ENCODE peak calls at places on chromosomes 1 and 21, in six cellular contexts. One of them, this sample, is unnamed.
A peak's percentile ranks its signal among the peaks of the same experiment; 100 is the strongest.

GRCh38 chr1:221335161-221336101 is 406.5 kb downstream of the DUSP10 start:
- DNase-seq in stimulated activated CD8-positive, alpha-beta memory T cell treated with anti-CD3 and anti-CD28 coated beads, Interleukin-4, amount 100 ng/mL, for 1 hour: no peak
- DNase-seq in fibroblast of the aortic adventitia: peak; percentile 92
- DNase-seq in activated naive CD4-positive, alpha-beta T cell treated with anti-CD3 and anti-CD28 coated beads, Interleukin-2, amount 10 ng/mL, durations not matched to agents 7 days and 5 days: no peak
- DNase-seq in activated CD8-positive, alpha-beta memory T cell treated with anti-CD3 and anti-CD28 coated beads for 1 hour: no peak
- DNase-seq in stimulated activated CD4-positive, alpha-beta T cell treated with anti-CD3 and anti-CD28 coated beads, Interleukin-4, amount 100 ng/mL, for 4 hours: no peak
- DNase-seq in this sample: no peak

GRCh38 chr1:81702079-81702715 is 98.5 kb upstream of the ADGRL2 start:
- DNase-seq in stimulated activated CD8-positive, alpha-beta memory T cell treated with anti-CD3 and anti-CD28 coated beads, Interleukin-4, amount 100 ng/mL, for 1 hour: no peak
- DNase-seq in fibroblast of the aortic adventitia: no peak
- DNase-seq in activated naive CD4-positive, alpha-beta T cell treated with anti-CD3 and anti-CD28 coated beads, Interleukin-2, amount 10 ng/mL, durations not matched to agents 7 days and 5 days: no peak
- DNase-seq in activated CD8-positive, alpha-beta memory T cell treated with anti-CD3 and anti-CD28 coated beads for 1 hour: no peak
- DNase-seq in stimulated activated CD4-positive, alpha-beta T cell treated with anti-CD3 and anti-CD28 coated beads, Interleukin-4, amount 100 ng/mL, for 4 hours: no peak
- DNase-seq in this sample: no peak

GRCh38 chr1:1291023-1291528 is 10.8 kb downstream of the SCNN1D start:
- DNase-seq in stimulated activated CD8-positive, alpha-beta memory T cell treated with anti-CD3 and anti-CD28 coated beads, Interleukin-4, amount 100 ng/mL, for 1 hour: no peak
- DNase-seq in fibroblast of the aortic adventitia: peak; percentile 41
- DNase-seq in activated naive CD4-positive, alpha-beta T cell treated with anti-CD3 and anti-CD28 coated beads, Interleukin-2, amount 10 ng/mL, durations not matched to agents 7 days and 5 days: no peak
- DNase-seq in activated CD8-positive, alpha-beta memory T cell treated with anti-CD3 and anti-CD28 coated beads for 1 hour: no peak
- DNase-seq in stimulated activated CD4-positive, alpha-beta T cell treated with anti-CD3 and anti-CD28 coated beads, Interleukin-4, amount 100 ng/mL, for 4 hours: no peak
- DNase-seq in this sample: no peak

GRCh38 chr1:183633676-183634343 is 1.8 kb downstream of the ARPC5 start:
- DNase-seq in stimulated activated CD8-positive, alpha-beta memory T cell treated with anti-CD3 and anti-CD28 coated beads, Interleukin-4, amount 100 ng/mL, for 1 hour: no peak
- DNase-seq in fibroblast of the aortic adventitia: peak; percentile 85
- DNase-seq in activated naive CD4-positive, alpha-beta T cell treated with anti-CD3 and anti-CD28 coated beads, Interleukin-2, amount 10 ng/mL, durations not matched to agents 7 days and 5 days: peak; percentile 27
- DNase-seq in activated CD8-positive, alpha-beta memory T cell treated with anti-CD3 and anti-CD28 coated beads for 1 hour: no peak
- DNase-seq in stimulated activated CD4-positive, alpha-beta T cell treated with anti-CD3 and anti-CD28 coated beads, Interleukin-4, amount 100 ng/mL, for 4 hours: no peak
- DNase-seq in this sample: no peak

GRCh38 chr1:14128096-14128495 is 428.1 kb downstream of the PRDM2 start:
- DNase-seq in stimulated activated CD8-positive, alpha-beta memory T cell treated with anti-CD3 and anti-CD28 coated beads, Interleukin-4, amount 100 ng/mL, for 1 hour: no peak
- DNase-seq in fibroblast of the aortic adventitia: no peak
- DNase-seq in activated naive CD4-positive, alpha-beta T cell treated with anti-CD3 and anti-CD28 coated beads, Interleukin-2, amount 10 ng/mL, durations not matched to agents 7 days and 5 days: no peak
- DNase-seq in activated CD8-positive, alpha-beta memory T cell treated with anti-CD3 and anti-CD28 coated beads for 1 hour: no peak
- DNase-seq in stimulated activated CD4-positive, alpha-beta T cell treated with anti-CD3 and anti-CD28 coated beads, Interleukin-4, amount 100 ng/mL, for 4 hours: no peak
- DNase-seq in this sample: no peak

GRCh38 chr1:52602328-52603300 is at the start of gene GPX7:
- DNase-seq in stimulated activated CD8-positive, alpha-beta memory T cell treated with anti-CD3 and anti-CD28 coated beads, Interleukin-4, amount 100 ng/mL, for 1 hour: peak; percentile 19
- DNase-seq in fibroblast of the aortic adventitia: peak; percentile 55
- DNase-seq in activated naive CD4-positive, alpha-beta T cell treated with anti-CD3 and anti-CD28 coated beads, Interleukin-2, amount 10 ng/mL, durations not matched to agents 7 days and 5 days: peak; percentile 78
- DNase-seq in activated CD8-positive, alpha-beta memory T cell treated with anti-CD3 and anti-CD28 coated beads for 1 hour: peak; percentile 37
- DNase-seq in stimulated activated CD4-positive, alpha-beta T cell treated with anti-CD3 and anti-CD28 coated beads, Interleukin-4, amount 100 ng/mL, for 4 hours: peak; percentile 54
- DNase-seq in this sample: no peak

GRCh38 chr21:45541221-45542039 is 810 bp downstream of the SLC19A1 start:
- DNase-seq in stimulated activated CD8-positive, alpha-beta memory T cell treated with anti-CD3 and anti-CD28 coated beads, Interleukin-4, amount 100 ng/mL, for 1 hour: no peak
- DNase-seq in fibroblast of the aortic adventitia: peak; percentile 70
- DNase-seq in activated naive CD4-positive, alpha-beta T cell treated with anti-CD3 and anti-CD28 coated beads, Interleukin-2, amount 10 ng/mL, durations not matched to agents 7 days and 5 days: peak; percentile 88
- DNase-seq in activated CD8-positive, alpha-beta memory T cell treated with anti-CD3 and anti-CD28 coated beads for 1 hour: peak; percentile 51
- DNase-seq in stimulated activated CD4-positive, alpha-beta T cell treated with anti-CD3 and anti-CD28 coated beads, Interleukin-4, amount 100 ng/mL, for 4 hours: peak; percentile 81
- DNase-seq in this sample: peak; percentile 85

GRCh38 chr1:231045318-231045717 is 5.3 kb upstream of the FAM89A start:
- DNase-seq in stimulated activated CD8-positive, alpha-beta memory T cell treated with anti-CD3 and anti-CD28 coated beads, Interleukin-4, amount 100 ng/mL, for 1 hour: no peak
- DNase-seq in fibroblast of the aortic adventitia: no peak
- DNase-seq in activated naive CD4-positive, alpha-beta T cell treated with anti-CD3 and anti-CD28 coated beads, Interleukin-2, amount 10 ng/mL, durations not matched to agents 7 days and 5 days: no peak
- DNase-seq in activated CD8-positive, alpha-beta memory T cell treated with anti-CD3 and anti-CD28 coated beads for 1 hour: no peak
- DNase-seq in stimulated activated CD4-positive, alpha-beta T cell treated with anti-CD3 and anti-CD28 coated beads, Interleukin-4, amount 100 ng/mL, for 4 hours: no peak
- DNase-seq in this sample: no peak

GRCh38 chr1:13536612-13537011 is 22.8 kb upstream of the LRRC38 start:
- DNase-seq in stimulated activated CD8-positive, alpha-beta memory T cell treated with anti-CD3 and anti-CD28 coated beads, Interleukin-4, amount 100 ng/mL, for 1 hour: no peak
- DNase-seq in fibroblast of the aortic adventitia: no peak
- DNase-seq in activated naive CD4-positive, alpha-beta T cell treated with anti-CD3 and anti-CD28 coated beads, Interleukin-2, amount 10 ng/mL, durations not matched to agents 7 days and 5 days: no peak
- DNase-seq in activated CD8-positive, alpha-beta memory T cell treated with anti-CD3 and anti-CD28 coated beads for 1 hour: no peak
- DNase-seq in stimulated activated CD4-positive, alpha-beta T cell treated with anti-CD3 and anti-CD28 coated beads, Interleukin-4, amount 100 ng/mL, for 4 hours: no peak
- DNase-seq in this sample: no peak

GRCh38 chr1:75170981-75171380 is 36.8 kb downstream of the LHX8 start:
- DNase-seq in stimulated activated CD8-positive, alpha-beta memory T cell treated with anti-CD3 and anti-CD28 coated beads, Interleukin-4, amount 100 ng/mL, for 1 hour: no peak
- DNase-seq in fibroblast of the aortic adventitia: no peak
- DNase-seq in activated naive CD4-positive, alpha-beta T cell treated with anti-CD3 and anti-CD28 coated beads, Interleukin-2, amount 10 ng/mL, durations not matched to agents 7 days and 5 days: no peak
- DNase-seq in activated CD8-positive, alpha-beta memory T cell treated with anti-CD3 and anti-CD28 coated beads for 1 hour: no peak
- DNase-seq in stimulated activated CD4-positive, alpha-beta T cell treated with anti-CD3 and anti-CD28 coated beads, Interleukin-4, amount 100 ng/mL, for 4 hours: no peak
- DNase-seq in this sample: no peak

GRCh38 chr1:64282353-64282752 is 78.9 kb downstream of the UBE2U start:
- DNase-seq in stimulated activated CD8-positive, alpha-beta memory T cell treated with anti-CD3 and anti-CD28 coated beads, Interleukin-4, amount 100 ng/mL, for 1 hour: no peak
- DNase-seq in fibroblast of the aortic adventitia: no peak
- DNase-seq in activated naive CD4-positive, alpha-beta T cell treated with anti-CD3 and anti-CD28 coated beads, Interleukin-2, amount 10 ng/mL, durations not matched to agents 7 days and 5 days: no peak
- DNase-seq in activated CD8-positive, alpha-beta memory T cell treated with anti-CD3 and anti-CD28 coated beads for 1 hour: no peak
- DNase-seq in stimulated activated CD4-positive, alpha-beta T cell treated with anti-CD3 and anti-CD28 coated beads, Interleukin-4, amount 100 ng/mL, for 4 hours: no peak
- DNase-seq in this sample: no peak

GRCh38 chr1:82065917-82066316 is 265.2 kb downstream of the ADGRL2 start:
- DNase-seq in stimulated activated CD8-positive, alpha-beta memory T cell treated with anti-CD3 and anti-CD28 coated beads, Interleukin-4, amount 100 ng/mL, for 1 hour: no peak
- DNase-seq in fibroblast of the aortic adventitia: no peak
- DNase-seq in activated naive CD4-positive, alpha-beta T cell treated with anti-CD3 and anti-CD28 coated beads, Interleukin-2, amount 10 ng/mL, durations not matched to agents 7 days and 5 days: no peak
- DNase-seq in activated CD8-positive, alpha-beta memory T cell treated with anti-CD3 and anti-CD28 coated beads for 1 hour: no peak
- DNase-seq in stimulated activated CD4-positive, alpha-beta T cell treated with anti-CD3 and anti-CD28 coated beads, Interleukin-4, amount 100 ng/mL, for 4 hours: no peak
- DNase-seq in this sample: no peak

GRCh38 chr21:34528131-34528561 is 16.1 kb upstream of the KCNE1 start:
- DNase-seq in stimulated activated CD8-positive, alpha-beta memory T cell treated with anti-CD3 and anti-CD28 coated beads, Interleukin-4, amount 100 ng/mL, for 1 hour: no peak
- DNase-seq in fibroblast of the aortic adventitia: peak; percentile 75
- DNase-seq in activated naive CD4-positive, alpha-beta T cell treated with anti-CD3 and anti-CD28 coated beads, Interleukin-2, amount 10 ng/mL, durations not matched to agents 7 days and 5 days: no peak
- DNase-seq in activated CD8-positive, alpha-beta memory T cell treated with anti-CD3 and anti-CD28 coated beads for 1 hour: no peak
- DNase-seq in stimulated activated CD4-positive, alpha-beta T cell treated with anti-CD3 and anti-CD28 coated beads, Interleukin-4, amount 100 ng/mL, for 4 hours: no peak
- DNase-seq in this sample: no peak

GRCh38 chr1:84086189-84086588 is 57.9 kb upstream of the PRKACB start:
- DNase-seq in stimulated activated CD8-positive, alpha-beta memory T cell treated with anti-CD3 and anti-CD28 coated beads, Interleukin-4, amount 100 ng/mL, for 1 hour: no peak
- DNase-seq in fibroblast of the aortic adventitia: no peak
- DNase-seq in activated naive CD4-positive, alpha-beta T cell treated with anti-CD3 and anti-CD28 coated beads, Interleukin-2, amount 10 ng/mL, durations not matched to agents 7 days and 5 days: no peak
- DNase-seq in activated CD8-positive, alpha-beta memory T cell treated with anti-CD3 and anti-CD28 coated beads for 1 hour: no peak
- DNase-seq in stimulated activated CD4-positive, alpha-beta T cell treated with anti-CD3 and anti-CD28 coated beads, Interleukin-4, amount 100 ng/mL, for 4 hours: no peak
- DNase-seq in this sample: no peak

GRCh38 chr1:243315933-243316332 is 60.1 kb downstream of the SDCCAG8 start:
- DNase-seq in stimulated activated CD8-positive, alpha-beta memory T cell treated with anti-CD3 and anti-CD28 coated beads, Interleukin-4, amount 100 ng/mL, for 1 hour: no peak
- DNase-seq in fibroblast of the aortic adventitia: peak; percentile 64
- DNase-seq in activated naive CD4-positive, alpha-beta T cell treated with anti-CD3 and anti-CD28 coated beads, Interleukin-2, amount 10 ng/mL, durations not matched to agents 7 days and 5 days: no peak
- DNase-seq in activated CD8-positive, alpha-beta memory T cell treated with anti-CD3 and anti-CD28 coated beads for 1 hour: no peak
- DNase-seq in stimulated activated CD4-positive, alpha-beta T cell treated with anti-CD3 and anti-CD28 coated beads, Interleukin-4, amount 100 ng/mL, for 4 hours: no peak
- DNase-seq in this sample: no peak

GRCh38 chr21:43965911-43966585 is 46.1 kb upstream of the TRAPPC10 start:
- DNase-seq in stimulated activated CD8-positive, alpha-beta memory T cell treated with anti-CD3 and anti-CD28 coated beads, Interleukin-4, amount 100 ng/mL, for 1 hour: no peak
- DNase-seq in fibroblast of the aortic adventitia: no peak
- DNase-seq in activated naive CD4-positive, alpha-beta T cell treated with anti-CD3 and anti-CD28 coated beads, Interleukin-2, amount 10 ng/mL, durations not matched to agents 7 days and 5 days: no peak
- DNase-seq in activated CD8-positive, alpha-beta memory T cell treated with anti-CD3 and anti-CD28 coated beads for 1 hour: no peak
- DNase-seq in stimulated activated CD4-positive, alpha-beta T cell treated with anti-CD3 and anti-CD28 coated beads, Interleukin-4, amount 100 ng/mL, for 4 hours: no peak
- DNase-seq in this sample: no peak

This sample was measured in osteocyte.